ENCODE peak calls at places on chromosomes 6 and 20, in five cellular contexts. T is lower lobe of right lung; A is psoas muscle; H is CD8-positive, alpha-beta T cell; O is colonic mucosa. F is an unnamed sample. For H3K4me1 and H3K36me3, the result is how much of the 10 kb centered on the place peaks cover.

GRCh38 chr6:16849280-16850210 is 88.3 kb upstream of the ATXN1 start:
- DNase-seq in O (peak), H (no peak), A (peak), T (no peak), F (peak)

GRCh38 chr6:4607026-4607704 is 169.0 kb upstream of the CDYL start:
- DNase-seq in T (no peak), A (peak), H (no peak), O (peak), F (no peak)

GRCh38 chr6:153511896-153512496 is 380.9 kb upstream of the RGS17 start:
- DNase-seq in H (no peak), O (no peak), T (no peak), A (no peak), F (peak)

GRCh38 chr20:56627122-56628014 is 1.7 kb upstream of the TFAP2C start:
- DNase-seq in T (no peak), O (no peak), H (no peak), A (no peak), F (no peak)

GRCh38 chr6:111291860-111292259 is 191.2 kb downstream of the REV3L start:
- DNase-seq in H (no peak), T (no peak), A (no peak), O (no peak), F (no peak)

GRCh38 chr20:43938932-43939761 is 24.5 kb downstream of the TOX2 start:
- DNase-seq in A (peak), O (peak), H (no peak), T (peak), F (peak)

GRCh38 chr20:46458891-46459750 is 52.7 kb upstream of the ELMO2 start:
- DNase-seq in T (peak), H (no peak), O (peak), A (peak), F (peak)

GRCh38 chr6:25949695-25950094 is 12.9 kb upstream of the TRIM38 start:
- DNase-seq in A (no peak), H (no peak), O (no peak), T (no peak), F (no peak)

GRCh38 chr6:98947411-98948292 is at the start of gene FBXL4:
- DNase-seq in A (peak), T (peak), H (peak), O (peak), F (peak)

GRCh38 chr6:91575032-91575431 is 988.2 kb upstream of the MAP3K7 start:
- DNase-seq in H (no peak), O (no peak), T (no peak), A (no peak), F (no peak)

GRCh38 chr20:52242237-52243230 is 51.0 kb upstream of the ZFP64 start:
- DNase-seq in A (no peak), O (no peak), H (no peak), T (no peak), F (no peak)

GRCh38 chr6:41734666-41735426 is 562 bp downstream of the TFEB start:
- DNase-seq in H (peak), T (peak), O (peak), A (peak), F (peak)

GRCh38 chr20:8094415-8094818 is 37.6 kb upstream of the PLCB1 start:
- DNase-seq in A (peak), H (no peak), O (peak), T (peak), F (peak)

GRCh38 chr6:112231609-112232060 is 22.7 kb downstream of the LAMA4 start:
- DNase-seq in T (no peak), A (no peak), H (no peak), O (no peak), F (no peak)

GRCh38 chr20:58636396-58636982 is 14.6 kb upstream of the STX16 start:
- DNase-seq in O (no peak), A (no peak), H (no peak), T (no peak), F (no peak)

DNA sequence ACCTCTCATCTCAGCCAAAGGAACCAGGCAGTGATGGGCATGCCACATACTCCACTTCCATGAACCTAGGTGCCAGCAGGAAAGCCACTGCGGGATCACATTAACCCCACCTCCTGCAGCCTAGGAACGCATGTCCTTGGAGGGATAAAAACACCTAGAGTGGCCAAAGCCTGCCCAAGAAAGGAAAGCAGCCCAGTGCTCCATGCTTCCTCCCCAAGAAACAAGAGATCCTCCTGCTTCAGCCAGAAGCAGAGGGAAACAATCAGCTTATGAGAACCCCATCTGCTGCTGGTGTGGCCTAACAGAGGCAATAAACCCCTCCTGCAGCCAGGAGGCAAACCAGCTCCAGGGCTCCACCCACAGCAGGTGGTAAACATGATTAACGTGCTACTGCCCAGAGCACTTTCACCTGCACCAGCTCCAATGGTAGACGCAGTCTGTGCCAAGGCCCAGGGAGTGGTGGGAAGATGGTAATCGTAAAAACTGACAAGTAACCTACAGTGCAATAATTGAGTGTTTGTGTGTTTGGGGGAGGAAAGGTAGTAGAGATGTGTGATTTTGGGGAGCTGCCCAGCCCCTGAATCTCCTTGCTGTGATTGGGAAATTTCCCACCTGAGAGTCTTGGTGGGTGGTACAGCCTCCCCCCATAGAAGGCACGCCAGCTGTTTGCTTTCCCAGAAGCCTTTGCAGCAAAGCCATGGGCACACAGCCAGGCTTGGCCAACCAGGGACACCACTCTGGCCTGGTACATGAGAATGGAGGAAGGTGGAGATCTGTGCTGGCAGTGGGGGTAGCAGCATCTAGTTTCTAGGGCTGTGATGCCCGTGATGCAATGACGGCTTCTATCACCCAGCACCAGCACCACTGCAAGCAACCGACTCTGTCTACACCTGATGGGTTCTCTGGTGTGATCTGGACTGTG is 50.6 kb upstream of the TBC1D7 start:
- DNase-seq in O (peak), T (no peak), H (no peak), A (no peak), F (peak)
- H3K4me1 ChIP-seq in O (under half), T (under half), H (under half), A (under half), F (under half)

GRCh38 chr6:131923356-131923755 is 27.8 kb downstream of the CCN2 start:
- DNase-seq in T (no peak), H (no peak), A (no peak), O (peak), F (peak)
- H3K36me3 ChIP-seq in T (under half), H (under half), A (under half), O (under half), F (under half)

GRCh38 chr6:108549741-108550140 is 11.0 kb upstream of the FOXO3 start:
- DNase-seq in H (no peak), T (no peak), O (no peak), A (no peak), F (no peak)
- TF ChIP-seq CTCF in H (no peak), T (no peak), O (no peak), A (no peak), F (no peak)

GRCh38 chr6:43014434-43014909 is 423 bp downstream of the KLHDC3 start:
- DNase-seq in H (no peak), T (no peak), O (no peak), A (no peak), F (no peak)

GRCh38 chr6:43016166-43016915 is 2.3 kb downstream of the KLHDC3 start:
- DNase-seq in T (no peak), O (no peak), H (no peak), A (peak), F (no peak)

GRCh38 chr6:43013843-43014433 is at the start of the genes KLHDC3 and MEA1:
- DNase-seq in T (peak), H (peak), O (peak), A (peak), F (peak)

GRCh38 chr6:43019152-43019551 is 2.3 kb upstream of the RRP36 start:
- DNase-seq in A (no peak), O (no peak), T (no peak), H (no peak), F (no peak)

DNA sequence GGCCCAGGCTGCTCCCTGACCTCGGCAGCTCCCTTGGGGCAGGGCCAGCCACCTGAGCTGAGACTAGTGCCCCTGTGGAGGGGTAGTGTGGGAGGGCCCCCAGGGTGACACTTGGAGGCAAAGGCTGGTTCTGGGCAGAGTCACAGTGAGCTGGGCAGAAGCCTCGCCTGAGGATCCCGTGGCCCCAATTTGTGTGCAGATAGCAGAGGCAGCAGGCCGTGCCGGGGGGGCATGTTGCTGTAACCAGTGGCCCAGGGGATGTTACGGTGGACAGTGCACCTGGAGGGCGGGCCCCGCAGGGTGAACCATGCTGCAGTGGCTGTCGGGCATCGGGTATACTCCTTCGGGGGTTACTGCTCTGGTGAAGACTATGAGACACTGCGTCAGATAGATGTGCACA is 2.9 kb downstream of the KLHDC3 start:
- DNase-seq in T (no peak), H (no peak), A (peak), O (no peak), F (no peak)
- H3K4me1 ChIP-seq in T (under half), H (under half), A (half or more), O (under half), F (under half)

GRCh38 chr20:62464990-62465389 is 10.8 kb downstream of the GATA5 start:
- DNase-seq in H (no peak), A (no peak), O (no peak), T (no peak), F (no peak)
- H3K36me3 ChIP-seq in H (under half), A (under half), O (under half), T (under half), F (under half)

DNA sequence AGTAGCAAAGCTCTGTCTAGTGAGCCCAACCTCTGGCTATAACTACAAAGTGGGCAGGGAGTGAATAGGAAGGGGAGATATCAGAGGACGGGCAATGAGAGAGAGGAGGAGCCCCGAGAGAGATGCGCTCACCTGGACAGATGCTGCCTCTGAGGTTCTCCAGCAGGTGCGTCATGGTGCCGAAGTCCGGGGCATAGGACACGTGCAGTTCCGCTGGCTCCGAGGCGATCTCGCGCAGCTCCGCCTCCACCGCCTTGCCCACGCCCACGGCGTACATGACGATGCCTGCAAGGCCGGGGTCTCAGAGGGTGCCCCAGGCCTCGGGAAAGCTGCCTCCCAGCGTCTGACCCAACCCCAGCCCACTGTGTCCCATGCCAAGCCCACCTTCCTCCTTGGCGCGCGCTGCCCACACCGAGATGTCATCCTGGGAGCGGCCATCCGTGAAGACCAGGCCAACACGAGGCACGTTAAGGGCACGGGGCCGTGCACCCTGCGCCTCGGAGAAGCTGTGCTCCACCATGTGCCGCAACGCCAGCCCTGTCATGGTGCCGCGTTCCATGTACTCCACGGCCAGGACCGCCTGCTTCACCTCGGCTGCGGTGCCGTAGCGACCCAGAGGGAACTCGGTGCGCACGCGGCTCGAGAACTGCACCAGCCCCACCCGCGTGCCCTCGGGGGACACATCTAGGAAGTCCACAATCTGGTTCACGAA is 8.7 kb upstream of the RBPJL start:
- DNase-seq in T (no peak), A (no peak), H (no peak), O (no peak), F (no peak)
- TF ChIP-seq CTCF in T (no peak), A (no peak), H (no peak), O (no peak), F (no peak)